ENCODE peak calls at places on chromosomes 7 and 10, in four cellular contexts. K, O, T and G are unnamed samples. For H3K4me1, the result is how much of the 10 kb centered on the place peaks cover.

GRCh38 chr10:63210611-63211196 is 77.6 kb downstream of the NRBF2 start:
- DNase-seq in K (no peak), O (no peak), T (no peak), G (no peak)

GRCh38 chr10:108735380-108735779 is 1187.9 kb downstream of the XPNPEP1 start:
- DNase-seq in K (no peak), O (no peak), T (peak), G (no peak)

GRCh38 chr10:101827919-101828600 is 9.8 kb upstream of the OGA start:
- DNase-seq in K (no peak), O (peak), T (no peak), G (no peak)

GRCh38 chr7:4738711-4739527 is 36.5 kb upstream of the AP5Z1 start:
- DNase-seq in K (peak), O (no peak), T (no peak), G (no peak)

GRCh38 chr10:99443483-99443882 is 13.1 kb upstream of the GOT1 start:
- DNase-seq in K (no peak), O (no peak), T (no peak), G (no peak)

GRCh38 chr10:69413221-69413865 is 3.4 kb downstream of the TACR2 start:
- DNase-seq in K (peak), O (no peak), T (no peak), G (peak)

GRCh38 chr7:133789951-133790350 is 337.2 kb upstream of the LRGUK start:
- DNase-seq in K (no peak), O (no peak), T (peak), G (no peak)

GRCh38 chr7:4959356-4959755 is 369 bp upstream of the MMD2 start:
- DNase-seq in K (no peak), O (peak), T (no peak), G (no peak)

GRCh38 chr10:98423691-98424120 is 8.7 kb upstream of the PYROXD2 start:
- DNase-seq in K (peak), O (no peak), T (no peak), G (no peak)

GRCh38 chr10:80072584-80072983 is 5.9 kb upstream of the TMEM254 start:
- DNase-seq in K (no peak), O (no peak), T (no peak), G (no peak)

GRCh38 chr10:1114355-1115261 is 58.4 kb downstream of the WDR37 start:
- DNase-seq in K (no peak), O (no peak), T (no peak), G (no peak)

GRCh38 chr7:44796034-44796503 is 412 bp upstream of the PPIA start:
- DNase-seq in K (no peak), O (no peak), T (peak), G (no peak)

DNA sequence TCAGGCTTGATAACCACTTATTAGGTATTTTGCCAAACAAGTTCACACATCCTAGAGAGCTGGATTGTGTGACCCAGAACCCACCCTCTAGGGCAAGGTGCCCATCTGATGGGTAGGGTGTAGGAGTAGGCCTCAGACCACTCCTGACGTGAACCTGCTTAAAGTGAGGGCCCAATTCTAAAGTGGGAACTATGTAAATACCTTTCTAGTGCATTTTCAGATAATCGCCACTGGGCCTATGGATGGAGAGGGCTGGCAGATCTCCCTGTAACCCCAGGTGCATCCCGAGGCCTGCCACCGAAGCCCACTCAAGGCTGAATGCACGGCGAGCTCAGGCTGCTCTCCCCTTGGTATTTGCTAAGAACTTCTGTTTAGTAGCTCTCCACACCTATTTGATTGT is 71.5 kb downstream of the IKZF1 start:
- DNase-seq in K (no peak), O (no peak), T (no peak), G (no peak)
- H3K4me1 ChIP-seq in K (under half), O (under half), T (under half), G (under half)

GRCh38 chr7:57412618-57413017 is 37.4 kb upstream of the ZNF716 start:
- DNase-seq in K (peak), O (no peak), T (no peak), G (no peak)

GRCh38 chr7:57415326-57415725 is 34.7 kb upstream of the ZNF716 start:
- DNase-seq in K (no peak), O (no peak), T (no peak), G (no peak)

GRCh38 chr7:57414852-57415251 is 35.1 kb upstream of the ZNF716 start:
- DNase-seq in K (no peak), O (no peak), T (no peak), G (no peak)

GRCh38 chr7:57414415-57414814 is 35.6 kb upstream of the ZNF716 start:
- DNase-seq in K (no peak), O (no peak), T (no peak), G (no peak)

DNA sequence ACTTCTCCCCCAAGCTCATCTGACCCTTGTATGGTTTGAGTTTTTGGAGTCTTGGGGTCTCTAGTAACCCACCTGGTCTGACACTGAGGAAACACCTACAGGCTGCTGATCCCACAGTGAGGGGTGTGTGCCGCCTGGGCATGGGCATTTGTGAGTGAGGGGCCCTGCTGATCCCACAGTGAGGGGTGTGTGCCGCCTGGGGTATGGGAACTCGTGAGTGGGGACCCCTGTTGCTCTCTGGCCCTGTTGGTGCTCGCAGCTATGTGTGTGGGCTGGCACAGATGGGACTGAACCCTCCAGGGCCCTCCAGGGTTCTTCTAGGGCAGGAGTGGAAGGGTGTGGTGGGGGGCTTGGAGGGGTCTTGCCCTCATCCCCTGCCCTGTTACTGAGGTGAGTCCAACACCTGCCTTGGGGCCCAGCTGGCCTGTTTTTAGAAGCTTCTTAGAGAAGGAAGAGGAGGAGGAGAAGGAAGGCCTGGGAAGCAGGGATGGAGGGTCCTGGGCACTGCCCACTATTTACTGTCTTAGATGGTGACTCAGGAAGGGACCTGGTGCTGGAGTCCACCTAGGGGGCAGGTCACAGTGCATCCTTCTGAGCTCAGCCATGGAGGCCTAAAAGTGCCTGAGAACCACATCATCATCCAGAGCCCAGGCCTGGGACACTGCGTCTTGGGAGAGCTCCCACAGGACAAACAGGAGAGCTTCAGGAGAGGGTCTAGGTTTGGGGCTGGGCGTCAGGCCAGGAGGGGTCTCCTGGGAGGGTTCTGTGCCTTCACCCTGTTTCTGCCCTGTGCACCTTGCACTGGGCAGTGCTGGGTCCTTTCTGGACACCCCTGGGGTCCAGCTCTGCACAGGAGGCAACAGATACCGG is 36.2 kb upstream of the ZNF716 start:
- DNase-seq in K (no peak), O (no peak), T (no peak), G (no peak)
- H3K4me1 ChIP-seq in K (under half), O (under half), T (under half), G (under half)

GRCh38 chr7:39603931-39604330 is 19.4 kb upstream of the RALA start:
- DNase-seq in K (no peak), O (no peak), T (no peak), G (no peak)
- H3K4me1 ChIP-seq in K (under half), O (under half), T (under half), G (under half)

GRCh38 chr7:129864042-129864441 is 88.7 kb downstream of the UBE2H start:
- DNase-seq in K (peak), O (no peak), T (peak), G (no peak)
- H3K4me1 ChIP-seq in K (half or more), O (half or more), T (under half), G (half or more)